ENCODE peak calls at places on chromosomes 16 and 17, in four cellular contexts. L is DND-41, Z is A673, P is heart right ventricle. A is an unnamed sample.

GRCh38 chr16:1300664-1301476 is 8.6 kb upstream of the UBE2I start:
- DNase-seq in P (peak; percentile 55), L (peak; percentile 75), Z (peak; percentile 73), A (peak; percentile 78)

GRCh38 chr17:33990943-33991706 is 264.0 kb upstream of the CCL2 start:
- DNase-seq in L (no peak), P (no peak), Z (peak; percentile 45), A (no peak)

GRCh38 chr16:23535901-23536300 is 21.2 kb downstream of the EARS2 start:
- DNase-seq in P (no peak), Z (no peak), L (no peak), A (no peak)

GRCh38 chr17:77948690-77949114 is 9.8 kb upstream of the TNRC6C start:
- DNase-seq in P (peak; percentile 19), L (no peak), Z (no peak), A (no peak)

GRCh38 chr16:14013571-14014283 is 57.4 kb upstream of the MRTFB start:
- DNase-seq in Z (peak; percentile 56), L (no peak), P (peak; percentile 50), A (no peak)

GRCh38 chr17:82389379-82389778 is 17.8 kb downstream of the UTS2R start:
- DNase-seq in P (no peak), L (no peak), Z (no peak), A (no peak)

GRCh38 chr17:7997186-7997585 is 5.2 kb upstream of the GUCY2D start:
- DNase-seq in L (peak; percentile 51), Z (peak; percentile 56), P (peak; percentile 62), A (no peak)

GRCh38 chr16:30748634-30749445 is 615 bp downstream of the PHKG2 start:
- DNase-seq in Z (no peak), P (peak; percentile 43), L (no peak), A (no peak)

GRCh38 chr16:84739349-84740124 is 39.7 kb downstream of the USP10 start:
- DNase-seq in L (no peak), Z (no peak), P (no peak), A (no peak)

GRCh38 chr16:4062212-4062802 is 53.9 kb downstream of the ADCY9 start:
- DNase-seq in P (no peak), L (no peak), Z (no peak), A (no peak)

GRCh38 chr16:85720319-85720637 is 30.6 kb downstream of the C16orf74 start:
- DNase-seq in L (no peak), P (no peak), Z (no peak), A (no peak)

GRCh38 chr17:50107790-50108414 is 12.8 kb downstream of the PDK2 start:
- DNase-seq in Z (no peak), L (no peak), P (no peak), A (no peak)

GRCh38 chr17:61700252-61700651 is 109.2 kb upstream of the NACA2 start:
- DNase-seq in L (no peak), Z (no peak), P (no peak), A (no peak)

DNA sequence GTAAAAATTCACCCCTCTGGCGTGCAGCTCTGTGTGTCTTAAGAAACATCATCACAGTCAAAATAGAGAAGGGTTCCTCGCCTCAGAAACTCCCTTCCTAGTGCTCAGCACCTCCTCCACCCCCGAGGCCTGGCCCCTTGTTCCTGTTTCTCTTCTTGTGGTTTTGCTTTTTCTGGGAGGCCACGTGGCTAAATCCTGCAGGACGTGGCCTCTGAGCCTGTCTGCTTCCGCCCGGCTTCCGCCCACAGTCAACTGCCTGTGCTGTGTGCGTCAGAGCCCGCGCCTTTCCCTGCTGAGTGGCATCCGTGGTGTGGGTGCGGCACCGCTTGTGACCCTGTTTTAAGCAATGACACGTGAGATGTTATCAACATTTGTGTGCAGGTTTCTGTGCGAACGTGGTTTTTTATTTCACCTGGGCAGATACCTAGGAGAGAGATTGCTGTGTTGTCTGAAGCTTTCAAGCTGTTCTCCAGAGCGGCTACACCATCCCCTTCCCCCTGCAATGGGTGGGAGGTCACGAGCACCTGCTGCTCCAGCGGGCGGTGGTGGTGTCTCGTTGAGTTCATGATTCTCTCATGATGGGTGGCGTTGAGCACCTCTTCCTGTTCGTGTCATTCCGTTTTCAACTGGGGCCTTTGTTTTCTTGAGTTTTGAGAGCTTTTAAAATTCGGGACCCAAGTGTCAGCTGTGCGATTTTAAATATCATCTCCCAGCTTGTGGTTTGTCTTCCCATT is 21.7 kb downstream of the ACSF3 start:
- DNase-seq in Z (no peak), P (peak; percentile 75), L (peak; percentile 90), A (peak; percentile 99)
- H3K36me3 ChIP-seq in Z (peaks cover 8% of the 10 kb centered on the region), P (peaks cover 88% of the 10 kb centered on the region), L (peaks cover 86% of the 10 kb centered on the region), A (peaks cover 33% of the 10 kb centered on the region)

GRCh38 chr17:63446218-63446980 is at the start of gene CYB561:
- DNase-seq in Z (peak; percentile 74), P (peak; percentile 59), L (no peak), A (peak; percentile 66)
- H3K27ac ChIP-seq in Z (peak within 1 kb of the TSS; percentile 68), P (peak within 1 kb of the TSS; percentile 97), L (no peak within 1 kb of the TSS), A (peak within 1 kb of the TSS; percentile 49)

GRCh38 chr16:88878967-88879787 is 12.7 kb upstream of the PABPN1L start:
- DNase-seq in P (no peak), Z (no peak), L (no peak), A (no peak)

GRCh38 chr16:88881090-88881580 is 14.7 kb upstream of the PABPN1L start:
- DNase-seq in L (no peak), Z (no peak), P (no peak), A (no peak)

GRCh38 chr16:88879788-88880055 is 13.3 kb upstream of the PABPN1L start:
- DNase-seq in L (no peak), P (no peak), Z (no peak), A (no peak)

GRCh38 chr16:88881675-88882357 is 15.4 kb upstream of the PABPN1L start:
- DNase-seq in P (no peak), L (no peak), Z (no peak), A (no peak)

GRCh38 chr16:88880226-88881051 is 14.0 kb upstream of the PABPN1L start:
- DNase-seq in P (no peak), Z (no peak), L (no peak), A (no peak)
- H3K36me3 ChIP-seq in P (peaks cover 75% of the 10 kb centered on the region), Z (no peaks in the 10 kb centered on the region), L (no peaks in the 10 kb centered on the region), A (no peaks in the 10 kb centered on the region)

GRCh38 chr17:43632231-43632630 is 29.5 kb downstream of the MEOX1 start:
- DNase-seq in P (no peak), Z (no peak), L (no peak), A (no peak)

GRCh38 chr17:43626066-43626465 is 35.7 kb downstream of the MEOX1 start:
- DNase-seq in L (no peak), Z (no peak), P (no peak), A (no peak)

GRCh38 chr17:43627657-43628650 is 33.8 kb downstream of the MEOX1 start:
- DNase-seq in P (no peak), L (no peak), Z (no peak), A (no peak)
- H3K27ac ChIP-seq in P (peak overlapping the region; percentile 74), L (no peak overlapping the region), Z (no peak overlapping the region), A (no peak overlapping the region)

GRCh38 chr17:76085066-76085730 is 6.2 kb downstream of the ZACN start:
- DNase-seq in Z (no peak), P (no peak), L (no peak), A (no peak)
- H3K36me3 ChIP-seq in Z (peaks cover 42% of the 10 kb centered on the region), P (peaks cover 71% of the 10 kb centered on the region), L (peaks cover 76% of the 10 kb centered on the region), A (peaks cover 46% of the 10 kb centered on the region)

A was measured in CD8-positive, alpha-beta T cell.